ENCODE peak calls at places on chromosomes 12 and 14, in ten cellular contexts. D is T1000, U is skeletal muscle cell, Q is A549, W is adipocyte, Y is AG04450, K is NCI-H748 treated with DMSO at 0.1 percent for 48 hours, M is AG09319, J is foreskin fibroblast, E is fibroblast of gingiva. B is an unnamed sample.
A peak's percentile ranks its signal among the peaks of the same experiment; 100 is the strongest.

GRCh38 chr14:75831455-75831854 is 150.3 kb downstream of the TGFB3 start:
- DNase-seq in W (peak; percentile 32), K (peak; percentile 77), Q (peak; percentile 5), M (peak; percentile 53), U (peak; percentile 74), Y (no peak), J (peak; percentile 88), E (peak; percentile 79), D (no peak), B (peak; percentile 53)

GRCh38 chr12:113112043-113112899 is 23.3 kb downstream of the RASAL1 start:
- DNase-seq in M (no peak), U (no peak), D (no peak), J (no peak), E (no peak), Q (no peak), Y (no peak), K (no peak), W (no peak), B (no peak)

GRCh38 chr14:104895786-104896642 is 28.7 kb upstream of the PLD4 start:
- DNase-seq in K (peak; percentile 10), E (no peak), J (no peak), W (no peak), Q (no peak), M (no peak), D (no peak), U (no peak), Y (no peak), B (no peak)

GRCh38 chr14:64137657-64138290 is 156.4 kb downstream of the ESR2 start:
- DNase-seq in D (no peak), Y (no peak), Q (peak; percentile 17), W (no peak), E (peak; percentile 20), J (peak; percentile 26), U (no peak), K (no peak), M (no peak), B (no peak)

GRCh38 chr12:119328111-119328510 is 6.4 kb upstream of the CCDC60 start:
- DNase-seq in Q (peak; percentile 43), J (no peak), U (no peak), D (no peak), E (no peak), Y (no peak), W (no peak), K (no peak), M (no peak), B (peak; percentile 4)

GRCh38 chr12:50162225-50162624 is 4.9 kb downstream of the CERS5 start:
- DNase-seq in W (peak; percentile 66), Y (no peak), K (no peak), D (no peak), M (no peak), J (peak; percentile 46), U (peak; percentile 21), E (peak; percentile 14), Q (no peak), B (no peak)

GRCh38 chr12:33314223-33314622 is 125.4 kb downstream of the SYT10 start:
- DNase-seq in D (no peak), K (no peak), Q (no peak), U (no peak), E (no peak), J (no peak), M (no peak), Y (no peak), W (no peak), B (no peak)

GRCh38 chr14:58755026-58755929 is 117.5 kb downstream of the DACT1 start:
- DNase-seq in D (no peak), W (no peak), U (no peak), Y (no peak), Q (no peak), M (no peak), J (no peak), K (peak; percentile 46), E (no peak), B (no peak)

GRCh38 chr12:78407722-78408121 is 456.9 kb upstream of the SYT1 start:
- DNase-seq in U (no peak), M (no peak), E (no peak), J (peak; percentile 12), W (no peak), Q (no peak), K (no peak), D (no peak), Y (no peak), B (no peak)

GRCh38 chr14:100106260-100106659 is 41.0 kb downstream of the EVL start:
- DNase-seq in J (no peak), Q (no peak), M (no peak), K (no peak), U (no peak), W (no peak), Y (no peak), D (no peak), E (no peak), B (no peak)

GRCh38 chr14:36747411-36748184 is 85.9 kb downstream of the PAX9 start:
- DNase-seq in Y (no peak), W (peak; percentile 53), E (no peak), J (peak; percentile 9), K (peak; percentile 12), M (no peak), D (no peak), Q (peak; percentile 17), U (no peak), B (peak; percentile 9)

GRCh38 chr12:57579011-57579410 is 12.0 kb upstream of the PIP4K2C start:
- DNase-seq in Y (no peak), K (no peak), J (no peak), W (no peak), E (no peak), U (no peak), D (no peak), M (no peak), Q (no peak), B (no peak)

GRCh38 chr12:95984685-95985084 is 11.5 kb downstream of the HAL start:
- DNase-seq in D (no peak), Q (no peak), W (no peak), U (no peak), J (no peak), M (no peak), K (no peak), Y (no peak), E (no peak), B (no peak)

GRCh38 chr12:76470028-76470939 is 89.3 kb downstream of the OSBPL8 start:
- DNase-seq in M (peak; percentile 38), J (peak; percentile 88), W (peak; percentile 74), D (no peak), Y (peak; percentile 51), E (peak; percentile 68), Q (peak; percentile 51), U (peak; percentile 81), K (no peak), B (peak; percentile 37)

GRCh38 chr14:103108749-103109207 is 14.3 kb downstream of the EXOC3L4 start:
- DNase-seq in Y (no peak), U (no peak), E (no peak), D (no peak), Q (peak; percentile 81), K (no peak), J (no peak), W (no peak), M (no peak), B (peak; percentile 45)

GRCh38 chr14:56821177-56821576 is 10.9 kb upstream of the OTX2 start:
- DNase-seq in E (no peak), U (no peak), Y (no peak), J (no peak), Q (no peak), K (no peak), D (no peak), M (no peak), W (no peak), B (no peak)

GRCh38 chr12:75959506-75959905 is 72.1 kb downstream of the PHLDA1 start:
- DNase-seq in J (no peak), K (no peak), W (no peak), E (no peak), Y (no peak), D (no peak), Q (no peak), U (no peak), M (no peak), B (no peak)

GRCh38 chr12:113064395-113065125 is 8.0 kb downstream of the DTX1 start:
- DNase-seq in E (no peak), J (no peak), W (no peak), M (no peak), U (no peak), Y (no peak), K (no peak), Q (no peak), D (no peak), B (no peak)

GRCh38 chr12:79016181-79016580 is 151.6 kb downstream of the SYT1 start:
- DNase-seq in K (peak; percentile 98), W (no peak), Y (no peak), Q (no peak), E (no peak), M (no peak), U (no peak), J (no peak), D (no peak), B (no peak)

GRCh38 chr12:124766745-124767074 is 97.0 kb downstream of the SCARB1 start:
- DNase-seq in U (no peak), E (no peak), W (no peak), D (no peak), Y (no peak), M (no peak), J (no peak), Q (no peak), K (no peak), B (no peak)

GRCh38 chr12:49491823-49492222 is 47.0 kb upstream of the KCNH3 start:
- DNase-seq in K (no peak), U (no peak), J (no peak), M (no peak), D (no peak), Q (no peak), Y (no peak), W (peak; percentile 27), E (no peak), B (no peak)

GRCh38 chr12:58387199-58387598 is 445.8 kb downstream of the ATP23 start:
- DNase-seq in D (no peak), E (no peak), Q (no peak), U (no peak), J (peak; percentile 74), W (peak; percentile 28), Y (no peak), M (no peak), K (no peak), B (no peak)

GRCh38 chr12:71731439-71732356 is 23.0 kb upstream of the RAB21 start:
- DNase-seq in J (peak; percentile 44), Q (peak; percentile 36), M (no peak), W (no peak), U (peak; percentile 24), E (no peak), K (no peak), D (no peak), Y (no peak), B (no peak)

GRCh38 chr14:102454711-102455110 is 54.9 kb downstream of the ANKRD9 start:
- DNase-seq in M (no peak), U (no peak), J (no peak), W (no peak), Q (no peak), Y (no peak), K (no peak), D (no peak), E (no peak), B (no peak)

GRCh38 chr12:88493651-88494050 is 86.6 kb downstream of the KITLG start:
- DNase-seq in E (peak; percentile 80), U (peak; percentile 91), Y (peak; percentile 84), K (no peak), J (peak; percentile 84), M (no peak), D (no peak), Q (no peak), W (peak; percentile 72), B (no peak)

GRCh38 chr12:100401660-100402059 is 44.8 kb downstream of the SLC17A8 start:
- DNase-seq in Q (peak; percentile 66), D (no peak), U (peak; percentile 17), Y (no peak), E (peak; percentile 5), J (peak; percentile 29), M (no peak), W (peak; percentile 55), K (no peak), B (peak; percentile 31)

GRCh38 chr12:92032101-92032500 is 113.5 kb downstream of the BTG1 start:
- DNase-seq in E (no peak), K (no peak), U (no peak), Q (no peak), Y (no peak), J (no peak), D (no peak), W (no peak), M (no peak), B (no peak)